ENCODE peak calls at places on chromosome 17, in seven cellular contexts. O is heart right ventricle, R is HepG2, B is tibial nerve, Z is psoas muscle, C is esophagus squamous epithelium, A is A673. L is an unnamed sample. For H3K4me1 and H3K36me3, the result is how much of the 10 kb centered on the place peaks cover.

GRCh38 chr17:29195465-29196081 is 15.4 kb upstream of the MYO18A start:
- DNase-seq in Z (no peak), B (no peak), A (peak), R (no peak), C (no peak), O (no peak), L (no peak)

GRCh38 chr17:78316867-78317816 is 42.7 kb downstream of the SOCS3 start:
- DNase-seq in B (no peak), R (peak), A (peak), Z (no peak), C (no peak), O (no peak), L (peak)

GRCh38 chr17:57323391-57323790 is 67.1 kb downstream of the MSI2 start:
- DNase-seq in Z (no peak), A (no peak), B (no peak), C (no peak), O (no peak), R (no peak), L (no peak)

GRCh38 chr17:1714488-1714979 is 4.4 kb upstream of the TLCD2 start:
- DNase-seq in C (peak), R (peak), B (peak), A (peak), Z (peak), O (peak), L (peak)

GRCh38 chr17:76191891-76192290 is 48.4 kb downstream of the RNF157 start:
- DNase-seq in R (no peak), O (no peak), B (no peak), C (no peak), Z (no peak), A (no peak), L (peak)

GRCh38 chr17:81955756-81956544 is 5.0 kb downstream of the NOTUM start:
- DNase-seq in Z (no peak), B (no peak), O (no peak), C (no peak), R (no peak), A (no peak), L (no peak)

GRCh38 chr17:62869885-62870580 is 61.9 kb upstream of the MARCHF10 start:
- DNase-seq in Z (no peak), B (no peak), O (no peak), R (no peak), A (peak), C (no peak), L (no peak)

GRCh38 chr17:72635034-72635654 is 457.3 kb downstream of the SLC39A11 start:
- DNase-seq in Z (no peak), A (no peak), O (no peak), R (no peak), C (no peak), B (no peak), L (peak)

GRCh38 chr17:14461131-14461530 is 160.2 kb downstream of the HS3ST3B1 start:
- DNase-seq in R (no peak), C (no peak), A (no peak), B (no peak), Z (no peak), O (no peak), L (no peak)

GRCh38 chr17:8785547-8786412 is 13.4 kb downstream of the MFSD6L start:
- DNase-seq in A (peak), B (peak), R (peak), Z (peak), C (no peak), O (peak), L (peak)

GRCh38 chr17:2695243-2695960 is 16.2 kb downstream of the CLUH start:
- DNase-seq in B (no peak), Z (no peak), A (no peak), R (no peak), O (no peak), C (no peak), L (no peak)

GRCh38 chr17:8726951-8727555 is 17.6 kb downstream of the CCDC42 start:
- DNase-seq in O (no peak), C (no peak), R (no peak), Z (no peak), B (no peak), A (no peak), L (no peak)

GRCh38 chr17:78342438-78343098 is 17.3 kb downstream of the SOCS3 start:
- DNase-seq in B (no peak), Z (peak), A (no peak), O (peak), C (no peak), R (no peak), L (no peak)

GRCh38 chr17:51166198-51166986 is at the start of gene NME2:
- DNase-seq in O (peak), Z (peak), R (peak), C (peak), A (peak), B (peak), L (peak)

GRCh38 chr17:46212634-46213435 is 19.6 kb upstream of the KANSL1 start:
- DNase-seq in O (peak), Z (no peak), R (peak), C (no peak), B (peak), A (peak), L (peak)

GRCh38 chr17:351436-351713 is 1.2 kb downstream of the RPH3AL start:
- DNase-seq in B (no peak), R (no peak), C (no peak), O (no peak), A (no peak), Z (no peak), L (no peak)

GRCh38 chr17:30922235-30922993 is 669 bp downstream of the ADAP2 start:
- DNase-seq in B (no peak), O (peak), Z (peak), R (no peak), A (no peak), C (no peak), L (no peak)

GRCh38 chr17:5272313-5272712 is 9.8 kb upstream of the RABEP1 start:
- DNase-seq in C (no peak), R (no peak), O (no peak), B (no peak), Z (no peak), A (no peak), L (no peak)

GRCh38 chr17:46154151-46154816 is 38.9 kb downstream of the KANSL1 start:
- DNase-seq in B (no peak), O (no peak), R (no peak), Z (no peak), C (no peak), A (peak), L (no peak)

GRCh38 chr17:80529904-80530292 is 14.7 kb upstream of the RPTOR start:
- DNase-seq in B (no peak), O (no peak), C (no peak), R (no peak), Z (no peak), A (no peak), L (no peak)

GRCh38 chr17:77769215-77769614 is 189.3 kb upstream of the TNRC6C start:
- DNase-seq in O (no peak), R (no peak), A (no peak), B (no peak), Z (no peak), C (no peak), L (no peak)

GRCh38 chr17:322006-322780 is 30.4 kb downstream of the RPH3AL start:
- DNase-seq in R (no peak), B (no peak), C (no peak), O (no peak), A (no peak), Z (peak), L (no peak)

GRCh38 chr17:50944902-50945720 is 79.0 kb upstream of the TOB1 start:
- DNase-seq in Z (no peak), C (no peak), O (no peak), A (no peak), B (no peak), R (no peak), L (no peak)

GRCh38 chr17:31297090-31297489 is at the start of gene OMG:
- DNase-seq in O (no peak), A (no peak), B (no peak), C (no peak), R (no peak), Z (no peak), L (no peak)

GRCh38 chr17:27293359-27293897 is 486 bp upstream of the WSB1 start:
- DNase-seq in A (no peak), C (no peak), Z (no peak), R (no peak), B (no peak), O (no peak), L (peak)

GRCh38 chr17:36907407-36907806 is 29.9 kb upstream of the LHX1 start:
- DNase-seq in C (no peak), R (no peak), Z (no peak), A (no peak), O (no peak), B (no peak), L (no peak)

GRCh38 chr17:11557727-11558452 is 40.4 kb upstream of the DNAH9 start:
- DNase-seq in A (no peak), R (no peak), Z (no peak), O (no peak), B (no peak), C (no peak), L (no peak)

GRCh38 chr17:76065754-76066153 is 6.6 kb downstream of the SRP68 start:
- DNase-seq in O (no peak), Z (no peak), B (no peak), A (no peak), R (no peak), C (no peak), L (no peak)

GRCh38 chr17:36117505-36118382 is 14.1 kb downstream of the CCL4 start:
- DNase-seq in R (no peak), O (no peak), C (no peak), B (no peak), Z (no peak), A (no peak), L (no peak)

GRCh38 chr17:81885869-81886548 is 5.4 kb downstream of the ALYREF start:
- DNase-seq in C (no peak), B (no peak), A (no peak), O (no peak), Z (peak), R (no peak), L (no peak)

GRCh38 chr17:1963250-1963649 is 61.9 kb downstream of the RTN4RL1 start:
- DNase-seq in B (no peak), O (no peak), Z (no peak), C (no peak), A (no peak), R (no peak), L (no peak)

GRCh38 chr17:21193031-21193430 is 20.9 kb downstream of the TMEM11 start:
- DNase-seq in B (no peak), C (no peak), R (no peak), O (no peak), A (no peak), Z (no peak), L (no peak)

GRCh38 chr17:62792122-62792800 is 15.9 kb downstream of the MARCHF10 start:
- DNase-seq in A (no peak), O (no peak), R (peak), Z (no peak), C (no peak), B (no peak), L (no peak)

GRCh38 chr17:40949406-40949805 is 12.0 kb upstream of the KRT23 start:
- DNase-seq in C (no peak), Z (no peak), A (no peak), B (no peak), O (no peak), R (peak), L (peak)

GRCh38 chr17:45131616-45132301 is 556 bp downstream of the PLCD3 start:
- DNase-seq in A (peak), B (no peak), C (no peak), R (no peak), Z (peak), O (peak), L (no peak)

GRCh38 chr17:37492167-37492566 is 2.5 kb downstream of the DUSP14 start:
- DNase-seq in C (no peak), A (no peak), O (no peak), Z (no peak), R (no peak), B (no peak), L (no peak)

GRCh38 chr17:42166196-42166763 is 11.5 kb upstream of the RAB5C start:
- DNase-seq in B (no peak), R (no peak), C (no peak), O (no peak), Z (no peak), A (no peak), L (no peak)

GRCh38 chr17:41324180-41325075 is 8.9 kb upstream of the KRTAP17-1 start:
- DNase-seq in Z (no peak), B (no peak), A (no peak), C (no peak), R (peak), O (no peak), L (peak)

GRCh38 chr17:6796017-6796886 is 20.2 kb downstream of the FBXO39 start:
- DNase-seq in C (no peak), Z (no peak), A (no peak), B (no peak), R (peak), O (no peak), L (peak)

GRCh38 chr17:82333279-82334171 is at the start of gene SECTM1:
- DNase-seq in R (no peak), Z (no peak), O (peak), C (no peak), B (peak), A (peak), L (peak)

GRCh38 chr17:17670701-17671319 is 10.4 kb upstream of the RAI1 start:
- DNase-seq in B (no peak), Z (no peak), O (no peak), R (no peak), A (no peak), C (no peak), L (peak)
- H3K4me1 ChIP-seq in B (under half), Z (under half), O (under half), R (half or more), A (under half), C (under half), L (under half)

GRCh38 chr17:79350516-79350915 is 260.3 kb downstream of the RBFOX3 start:
- DNase-seq in A (no peak), B (no peak), R (no peak), C (no peak), Z (peak), O (no peak), L (no peak)

GRCh38 chr17:79354173-79354820 is 256.6 kb downstream of the RBFOX3 start:
- DNase-seq in Z (peak), R (no peak), A (no peak), O (no peak), C (no peak), B (no peak), L (no peak)

GRCh38 chr17:79353016-79353415 is 257.8 kb downstream of the RBFOX3 start:
- DNase-seq in O (no peak), R (no peak), A (no peak), B (no peak), C (no peak), Z (peak), L (no peak)

GRCh38 chr17:79355186-79355585 is 255.7 kb downstream of the RBFOX3 start:
- DNase-seq in B (no peak), C (no peak), Z (peak), O (no peak), R (no peak), A (no peak), L (no peak)

GRCh38 chr17:79353548-79353947 is 257.3 kb downstream of the RBFOX3 start:
- DNase-seq in R (no peak), O (no peak), Z (peak), B (no peak), A (no peak), C (no peak), L (no peak)
- H3K27ac ChIP-seq in R (no peak), O (no peak), Z (no peak), B (no peak), A (no peak), C (no peak), L (no peak)

GRCh38 chr17:39814497-39814896 is 49.6 kb downstream of the IKZF3 start:
- DNase-seq in A (no peak), Z (no peak), B (no peak), O (no peak), R (no peak), C (no peak), L (no peak)

GRCh38 chr17:39809221-39809620 is 54.9 kb downstream of the IKZF3 start:
- DNase-seq in R (no peak), C (no peak), B (no peak), A (no peak), O (no peak), Z (no peak), L (no peak)

GRCh38 chr17:39810939-39811728 is 53.0 kb downstream of the IKZF3 start:
- DNase-seq in A (no peak), B (no peak), C (no peak), O (no peak), Z (no peak), R (no peak), L (no peak)

GRCh38 chr17:39813631-39814030 is 50.5 kb downstream of the IKZF3 start:
- DNase-seq in Z (peak), B (no peak), A (no peak), C (no peak), R (no peak), O (no peak), L (peak)

DNA sequence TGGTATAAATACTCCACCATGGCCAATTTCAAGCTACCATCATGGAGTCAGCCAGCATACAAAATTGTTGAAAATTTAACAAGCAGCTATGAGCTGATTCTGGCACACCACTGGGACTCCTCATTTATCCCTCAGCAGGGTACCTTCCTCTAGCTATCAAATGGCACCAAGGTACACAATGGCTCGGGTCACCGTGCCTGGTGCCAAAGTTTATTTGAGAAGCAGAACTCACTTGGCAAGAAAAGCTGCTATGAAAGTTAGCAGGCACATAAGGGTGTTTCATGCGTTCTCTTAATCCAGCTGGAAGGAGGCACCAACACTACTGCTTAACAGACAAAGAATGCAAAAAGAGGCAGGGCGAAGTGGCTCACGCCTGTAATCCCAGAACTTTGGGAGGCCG is 51.6 kb downstream of the IKZF3 start:
- DNase-seq in Z (no peak), C (no peak), A (peak), B (no peak), R (no peak), O (no peak), L (no peak)
- H3K36me3 ChIP-seq in Z (under half), C (under half), A (under half), B (under half), R (under half), O (under half), L (under half)

GRCh38 chr17:65103431-65103830 is 33.7 kb upstream of the RGS9 start:
- DNase-seq in O (no peak), C (no peak), A (no peak), B (no peak), Z (no peak), R (no peak), L (no peak)
- H3K4me1 ChIP-seq in O (under half), C (under half), A (under half), B (under half), Z (under half), R (under half), L (under half)

GRCh38 chr17:58531661-58532554 is 17.5 kb upstream of the MTMR4 start:
- DNase-seq in B (no peak), C (no peak), R (no peak), A (peak), O (peak), Z (peak), L (peak)

GRCh38 chr17:58530655-58531054 is 16.2 kb upstream of the MTMR4 start:
- DNase-seq in R (no peak), O (no peak), B (no peak), A (no peak), C (no peak), Z (no peak), L (no peak)

GRCh38 chr17:58529275-58529674 is 14.8 kb upstream of the MTMR4 start:
- DNase-seq in O (no peak), C (no peak), B (no peak), A (no peak), R (no peak), Z (no peak), L (no peak)

GRCh38 chr17:58532555-58532951 is 18.1 kb upstream of the MTMR4 start:
- DNase-seq in Z (no peak), B (no peak), A (no peak), O (no peak), C (no peak), R (no peak), L (no peak)

DNA sequence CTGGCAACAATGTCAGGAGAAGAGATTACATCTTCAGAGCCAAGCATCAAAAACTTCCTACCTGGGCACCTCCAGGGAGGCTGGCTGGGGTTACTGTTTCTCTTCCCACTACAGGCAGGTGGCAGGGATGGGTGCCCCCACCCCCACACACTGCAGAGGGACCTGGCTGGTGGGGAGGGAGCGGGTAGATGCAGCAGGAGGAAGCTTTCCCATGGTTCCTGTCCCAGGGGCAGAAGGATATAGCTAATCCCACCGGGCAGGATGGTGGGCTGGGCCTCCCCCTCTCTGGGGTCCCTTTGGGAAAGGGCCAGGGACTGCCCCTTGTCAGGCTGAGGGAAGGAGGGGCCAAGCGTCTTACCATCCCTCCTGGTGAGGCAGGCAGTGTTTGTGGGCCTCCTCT is 16.7 kb upstream of the MTMR4 start:
- DNase-seq in C (no peak), R (no peak), A (no peak), B (no peak), O (no peak), Z (no peak), L (no peak)
- H3K27ac ChIP-seq in C (peak), R (no peak), A (no peak), B (peak), O (peak), Z (peak), L (no peak)

GRCh38 chr17:75064460-75064859 is 17.4 kb downstream of the KCTD2 start:
- DNase-seq in R (no peak), Z (no peak), A (no peak), O (no peak), C (no peak), B (no peak), L (no peak)
- H3K36me3 ChIP-seq in R (half or more), Z (under half), A (under half), O (under half), C (half or more), B (half or more), L (under half)

L was measured in small intestine.